ENCODE peak calls at places on chromosomes 16 and 17, in five cellular contexts. Q is mesendoderm, P is esophagus squamous epithelium, L is A673, H is adrenal gland. M is an unnamed sample.

GRCh38 chr17:49333806-49334205 is 28.2 kb downstream of the ZNF652 start:
- DNase-seq in Q (no peak), P (no peak), L (no peak), H (no peak), M (no peak)

GRCh38 chr16:72009779-72010178 is 1.2 kb downstream of the DHODH start:
- DNase-seq in Q (no peak), P (no peak), L (no peak), H (no peak), M (no peak)

GRCh38 chr17:19386974-19387920 is at the start of gene MFAP4:
- DNase-seq in Q (peak; percentile 71), P (no peak), L (peak; percentile 92), H (peak; percentile 76), M (no peak)

GRCh38 chr16:20023190-20023589 is 50.5 kb downstream of the GPR139 start:
- DNase-seq in Q (peak; percentile 39), P (no peak), L (peak; percentile 49), H (no peak), M (no peak)

GRCh38 chr17:8264320-8264719 is 15.2 kb downstream of the PFAS start:
- DNase-seq in Q (no peak), P (no peak), L (no peak), H (no peak), M (no peak)

GRCh38 chr17:7932949-7933348 is 943 bp downstream of the CNTROB start:
- DNase-seq in Q (peak; percentile 82), P (no peak), L (peak; percentile 46), H (no peak), M (peak; percentile 53)

GRCh38 chr17:76612977-76613851 is 27.6 kb upstream of the ST6GALNAC2 start:
- DNase-seq in Q (peak; percentile 96), P (no peak), L (no peak), H (no peak), M (no peak)

GRCh38 chr16:27221576-27222498 is 18.5 kb downstream of the KDM8 start:
- DNase-seq in Q (no peak), P (no peak), L (no peak), H (no peak), M (no peak)

GRCh38 chr17:38528101-38528500 is 77.7 kb downstream of the SRCIN1 start:
- DNase-seq in Q (no peak), P (no peak), L (no peak), H (no peak), M (no peak)

GRCh38 chr17:75842963-75843576 is 1.1 kb downstream of the UNC13D start:
- DNase-seq in Q (no peak), P (no peak), L (no peak), H (no peak), M (no peak)

GRCh38 chr17:28963841-28964240 is 12.5 kb upstream of the PHF12 start:
- DNase-seq in Q (no peak), P (no peak), L (no peak), H (no peak), M (no peak)

GRCh38 chr17:76949913-76950695 is 81.9 kb downstream of the MGAT5B start:
- DNase-seq in Q (no peak), P (no peak), L (no peak), H (no peak), M (no peak)

GRCh38 chr16:68778551-68779231 is 41.6 kb downstream of the CDH1 start:
- DNase-seq in Q (peak; percentile 94), P (no peak), L (no peak), H (no peak), M (peak; percentile 43)

GRCh38 chr16:48053346-48053745 is 102.4 kb downstream of the ABCC12 start:
- DNase-seq in Q (peak; percentile 98), P (no peak), L (no peak), H (peak; percentile 53), M (peak; percentile 41)

GRCh38 chr16:13291934-13292333 is 390.5 kb downstream of the SHISA9 start:
- DNase-seq in Q (peak; percentile 73), P (no peak), L (no peak), H (no peak), M (no peak)

GRCh38 chr17:11264183-11264871 is 23.3 kb downstream of the SHISA6 start:
- DNase-seq in Q (peak; percentile 47), P (no peak), L (peak; percentile 37), H (no peak), M (no peak)

GRCh38 chr17:75430159-75430748 is 24.8 kb upstream of the GRB2 start:
- DNase-seq in Q (peak; percentile 96), P (no peak), L (no peak), H (peak; percentile 35), M (no peak)

GRCh38 chr16:79071424-79071823 is 529.1 kb downstream of the MAF start:
- DNase-seq in Q (no peak), P (no peak), L (no peak), H (no peak), M (no peak)

GRCh38 chr17:54967621-54968258 is 714 bp downstream of the COX11 start:
- DNase-seq in Q (peak; percentile 67), P (no peak), L (peak; percentile 31), H (no peak), M (no peak)

GRCh38 chr16:68379472-68380347 is 68.6 kb downstream of the SMPD3 start:
- DNase-seq in Q (no peak), P (no peak), L (no peak), H (no peak), M (no peak)

GRCh38 chr17:82227629-82228277 is 1.1 kb upstream of the SLC16A3 start:
- DNase-seq in Q (no peak), P (no peak), L (no peak), H (no peak), M (no peak)
- H3K4me3 ChIP-seq in Q (no peak overlapping the region), P (peak overlapping the region; percentile 62), L (no peak overlapping the region), H (no peak overlapping the region), M (no peak overlapping the region)

GRCh38 chr17:73100363-73100762 is 7.9 kb upstream of the SLC39A11 start:
- DNase-seq in Q (no peak), P (no peak), L (no peak), H (no peak), M (no peak)
- H3K4me3 ChIP-seq in Q (no peak overlapping the region), P (no peak overlapping the region), L (no peak overlapping the region), H (no peak overlapping the region), M (no peak overlapping the region)

GRCh38 chr17:1227917-1228751 is 42.1 kb upstream of the BHLHA9 start:
- DNase-seq in Q (peak; percentile 35), P (no peak), L (no peak), H (no peak), M (no peak)
- H3K4me3 ChIP-seq in Q (no peak overlapping the region), P (peak overlapping the region; percentile 42), L (no peak overlapping the region), H (no peak overlapping the region), M (peak overlapping the region; percentile 35)

GRCh38 chr16:30011505-30012480 is 966 bp upstream of the DOC2A start:
- DNase-seq in Q (no peak), P (no peak), L (no peak), H (no peak), M (no peak)
- H3K4me3 ChIP-seq in Q (no peak overlapping the region), P (peak overlapping the region; percentile 28), L (peak overlapping the region; percentile 55), H (no peak overlapping the region), M (no peak overlapping the region)

GRCh38 chr16:77551352-77551751 is 116.5 kb upstream of the ADAMTS18 start:
- DNase-seq in Q (no peak), P (no peak), L (no peak), H (no peak), M (no peak)
- H3K4me3 ChIP-seq in Q (no peak overlapping the region), P (no peak overlapping the region), L (no peak overlapping the region), H (no peak overlapping the region), M (no peak overlapping the region)

M was measured in lung.